ENCODE peak calls at places on chromosomes 13 and 19, in five cellular contexts. J is Panc1, D is suprapubic skin, Y is HepG2, E is prostate gland. F is an unnamed sample.

GRCh38 chr19:18875726-18876125 is 20.2 kb downstream of the CERS1 start:
- DNase-seq in J (no peak), D (no peak), Y (no peak), E (no peak), F (no peak)

GRCh38 chr13:30034448-30034795 is 184.0 kb upstream of the UBL3 start:
- DNase-seq in J (no peak), D (no peak), Y (no peak), E (no peak), F (no peak)

GRCh38 chr19:40786060-40787037 is 8.3 kb downstream of the RAB4B start:
- DNase-seq in J (no peak), D (no peak), Y (no peak), E (no peak), F (no peak)

GRCh38 chr19:23070353-23070781 is 46.5 kb upstream of the ZNF730 start:
- DNase-seq in J (no peak), D (no peak), Y (no peak), E (no peak), F (no peak)

GRCh38 chr19:35563207-35563829 is at the start of gene ATP4A:
- DNase-seq in J (no peak), D (no peak), Y (no peak), E (no peak), F (peak)

GRCh38 chr13:50127017-50127725 is 111.9 kb downstream of the KCNRG start:
- DNase-seq in J (no peak), D (peak), Y (no peak), E (no peak), F (peak)

GRCh38 chr13:25415196-25415595 is 43.4 kb downstream of the ATP8A2 start:
- DNase-seq in J (no peak), D (no peak), Y (no peak), E (no peak), F (no peak)

GRCh38 chr19:43674630-43674982 is 4.6 kb upstream of the PLAUR start:
- DNase-seq in J (no peak), D (no peak), Y (no peak), E (no peak), F (no peak)

GRCh38 chr19:46115396-46116109 is 8.9 kb downstream of the IGFL3 start:
- DNase-seq in J (no peak), D (no peak), Y (no peak), E (no peak), F (no peak)

GRCh38 chr13:37068962-37069361 is 9.5 kb upstream of the SUPT20H start:
- DNase-seq in J (no peak), D (no peak), Y (no peak), E (no peak), F (no peak)

GRCh38 chr13:84998681-84999080 is 800.5 kb downstream of the SLITRK6 start:
- DNase-seq in J (no peak), D (no peak), Y (no peak), E (no peak), F (no peak)

GRCh38 chr13:98972627-98973026 is 5.2 kb downstream of the DOCK9 start:
- DNase-seq in J (no peak), D (no peak), Y (no peak), E (no peak), F (no peak)

GRCh38 chr19:16586477-16586871 is 14.3 kb upstream of the SLC35E1 start:
- DNase-seq in J (no peak), D (peak), Y (no peak), E (no peak), F (peak)

GRCh38 chr13:93224545-93224944 is 2.1 kb upstream of the GPC6 start:
- DNase-seq in J (no peak), D (no peak), Y (peak), E (no peak), F (no peak)

GRCh38 chr19:24073807-24074206 is 13.2 kb upstream of the ZNF254 start:
- DNase-seq in J (no peak), D (no peak), Y (no peak), E (no peak), F (no peak)

GRCh38 chr13:101681834-101682233 is 229.4 kb downstream of the ITGBL1 start:
- DNase-seq in J (no peak), D (no peak), Y (no peak), E (no peak), F (no peak)

GRCh38 chr13:67867206-67867605 is 637.1 kb upstream of the PCDH9 start:
- DNase-seq in J (no peak), D (no peak), Y (no peak), E (no peak), F (no peak)

GRCh38 chr13:73429691-73430090 is 370.9 kb downstream of the KLF5 start:
- DNase-seq in J (no peak), D (no peak), Y (no peak), E (peak), F (no peak)

GRCh38 chr19:31160346-31160926 is 188.8 kb downstream of the TSHZ3 start:
- DNase-seq in J (no peak), D (no peak), Y (no peak), E (no peak), F (no peak)

GRCh38 chr13:22703601-22704209 is 477.1 kb upstream of the SGCG start:
- DNase-seq in J (peak), D (no peak), Y (no peak), E (no peak), F (no peak)

GRCh38 chr19:1875646-1876493 is 9.4 kb downstream of the ABHD17A start:
- DNase-seq in J (no peak), D (peak), Y (peak), E (peak), F (peak)
- TF ChIP-seq CTCF in J (no peak), D (no peak), Y (peak), E (peak), F (no peak)

DNA sequence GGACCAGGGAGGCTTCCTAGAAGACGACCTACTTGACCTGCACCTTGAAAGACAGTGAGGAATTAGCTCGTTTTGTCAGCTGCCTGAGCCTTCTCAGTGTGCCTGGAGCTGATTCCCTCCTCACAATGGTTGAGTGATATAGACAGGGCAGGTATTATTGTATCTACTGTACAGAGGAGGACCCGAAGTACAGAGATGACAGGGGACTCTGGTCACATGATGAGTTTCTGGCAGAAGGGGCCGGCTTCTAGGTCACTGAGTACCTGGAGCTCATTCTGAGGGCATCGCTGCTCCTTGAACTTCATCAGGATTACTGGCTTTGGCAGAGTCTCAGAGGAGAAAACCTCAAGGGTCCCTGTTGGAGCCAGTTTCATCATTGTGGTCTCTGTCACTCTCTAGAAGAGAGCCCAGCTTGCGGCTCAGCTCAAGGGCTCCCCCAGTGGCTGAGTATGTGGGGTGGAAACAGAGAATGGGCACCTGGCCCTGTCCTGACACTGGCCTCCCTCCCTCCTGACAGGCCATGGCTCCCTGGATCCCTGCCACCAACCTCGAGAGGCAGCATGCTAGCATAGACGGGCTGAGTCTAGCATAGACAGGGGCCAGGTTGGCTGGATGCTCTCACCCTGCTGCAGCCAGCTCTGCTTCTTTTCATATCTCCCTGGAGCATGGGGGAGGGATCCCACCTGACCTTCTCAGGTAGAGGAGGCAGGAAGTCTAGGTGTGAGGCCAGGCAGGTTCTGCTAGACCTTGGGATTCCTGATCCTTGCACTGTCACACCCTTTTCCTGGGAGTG is 38.7 kb downstream of the NFIX start:
- DNase-seq in J (no peak), D (no peak), Y (peak), E (no peak), F (no peak)
- TF ChIP-seq POLR2AphosphoS5 in J (no peak), D (no peak), Y (no peak), E (no peak), F (no peak)

GRCh38 chr13:110023729-110024645 is 237.6 kb upstream of the IRS2 start:
- DNase-seq in J (no peak), D (no peak), Y (no peak), E (no peak), F (no peak)
- TF ChIP-seq CTCF in J (no peak), D (no peak), Y (no peak), E (no peak), F (no peak)

DNA sequence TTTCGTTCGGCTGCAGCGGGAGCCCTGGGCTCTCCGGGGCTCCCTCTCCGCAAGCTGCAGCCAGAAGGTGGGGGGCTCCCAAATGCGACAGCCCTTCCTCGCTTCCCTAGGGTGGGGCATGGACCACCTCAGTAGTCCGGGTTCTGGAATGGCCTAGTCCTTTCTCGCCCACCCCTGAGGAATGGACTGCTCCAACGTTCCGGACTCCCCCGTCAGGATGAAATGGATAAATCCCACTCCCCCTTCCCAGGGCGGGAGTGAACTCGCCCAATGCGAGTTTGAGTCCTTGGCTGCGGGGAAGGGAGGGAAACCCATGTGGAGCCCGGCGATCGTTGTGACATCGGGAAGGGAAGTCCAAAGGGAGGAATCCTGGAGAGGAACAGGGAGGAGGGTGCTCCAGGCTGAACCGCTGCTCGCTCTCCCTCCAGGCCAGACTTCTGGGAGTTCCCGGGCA is 5.5 kb downstream of the HRC start:
- DNase-seq in J (no peak), D (peak), Y (peak), E (peak), F (no peak)
- TF ChIP-seq POLR2AphosphoS5 in J (no peak), D (peak), Y (no peak), E (no peak), F (peak)

DNA sequence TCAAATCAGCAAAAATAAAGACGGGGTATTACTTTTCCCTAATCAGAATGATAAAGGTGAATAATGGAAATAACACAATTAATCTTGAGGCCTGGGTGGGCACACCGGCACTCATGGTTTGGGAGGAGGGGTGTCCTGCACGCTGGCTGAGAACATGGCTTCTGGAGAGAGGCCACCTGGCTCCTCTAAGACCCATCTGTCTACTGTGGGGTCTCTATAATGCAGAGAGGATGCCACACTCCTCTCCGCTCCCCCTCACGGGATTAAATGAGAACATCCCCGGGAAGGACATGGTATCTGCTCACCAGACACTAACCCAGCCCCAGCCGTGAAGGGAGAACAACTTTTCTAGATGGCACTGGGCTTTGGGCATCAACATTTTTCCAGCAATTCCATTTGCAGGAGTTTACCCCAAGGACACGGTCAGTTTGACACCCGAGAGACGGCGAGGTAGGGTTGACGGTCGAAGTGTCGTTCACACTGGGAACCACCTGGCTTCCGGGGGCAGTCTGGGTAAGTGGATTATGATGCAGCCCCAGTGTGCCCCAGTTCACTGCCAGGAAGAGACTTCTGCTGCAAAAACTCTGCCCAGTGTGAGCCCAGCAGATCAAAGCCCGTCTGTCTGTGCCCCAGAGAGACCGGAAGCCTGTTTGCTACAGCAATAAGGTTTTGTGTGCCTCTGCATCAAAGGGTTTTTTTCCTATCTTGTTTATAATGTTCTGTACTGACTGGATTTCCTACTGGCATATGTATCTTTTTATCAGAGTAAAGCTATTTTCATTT is 56.6 kb downstream of the CEBPG start:
- DNase-seq in J (no peak), D (peak), Y (no peak), E (no peak), F (peak)
- TF ChIP-seq CTCF in J (no peak), D (no peak), Y (no peak), E (no peak), F (no peak)

DNA sequence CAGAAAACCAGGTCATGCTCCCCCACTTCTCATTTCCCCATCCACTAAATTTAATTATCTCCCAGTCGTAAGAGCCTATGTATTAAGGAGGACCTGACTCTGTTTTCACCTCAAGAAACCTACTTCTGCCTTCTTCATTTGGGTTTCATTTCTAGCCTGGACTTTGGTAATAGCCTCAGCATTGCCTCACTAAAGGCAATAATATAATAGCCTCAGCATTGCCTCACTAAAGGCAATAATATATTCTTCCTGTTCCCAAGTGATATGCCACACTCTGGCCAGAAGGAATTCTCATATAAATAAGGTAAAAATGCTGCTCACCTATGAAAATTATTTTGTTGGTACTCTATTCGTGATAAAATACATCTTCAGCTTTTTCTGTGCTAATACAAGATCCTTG is 993.9 kb downstream of the EFNB2 start:
- DNase-seq in J (no peak), D (no peak), Y (no peak), E (no peak), F (no peak)
- TF ChIP-seq POLR2AphosphoS5 in J (no peak), D (no peak), Y (no peak), E (no peak), F (no peak)

DNA sequence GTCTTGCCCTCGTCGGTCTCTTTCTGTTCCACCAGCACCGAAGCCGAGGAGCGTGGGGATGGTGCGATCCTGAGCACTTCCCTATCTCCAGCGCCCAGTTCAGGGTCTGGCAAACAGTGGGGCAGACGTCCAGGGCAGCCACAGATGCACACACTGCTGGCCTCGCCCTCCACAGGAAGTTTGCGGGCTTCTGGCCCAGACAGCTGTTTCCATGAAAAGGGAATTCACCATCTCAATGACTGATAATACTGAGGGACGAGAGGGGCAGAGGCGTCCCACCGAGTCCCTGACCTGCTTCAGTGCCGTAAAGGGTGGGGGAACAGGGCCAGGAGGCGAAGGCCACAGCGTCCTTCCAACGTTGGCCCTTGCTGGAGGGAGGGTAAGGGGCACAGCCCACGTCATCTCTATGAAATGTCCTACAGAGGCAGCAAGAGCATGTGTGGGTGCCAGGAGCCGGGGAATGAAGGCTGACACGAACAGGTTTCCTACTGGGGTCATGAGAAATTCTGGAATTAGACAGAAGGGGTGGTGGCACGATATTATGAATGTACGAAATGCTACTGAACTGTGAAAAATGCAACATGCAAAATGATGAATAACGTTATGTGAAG is 19.5 kb downstream of the SHC2 start:
- DNase-seq in J (no peak), D (no peak), Y (no peak), E (no peak), F (peak)
- TF ChIP-seq CTCF in J (no peak), D (no peak), Y (no peak), E (no peak), F (no peak)

DNA sequence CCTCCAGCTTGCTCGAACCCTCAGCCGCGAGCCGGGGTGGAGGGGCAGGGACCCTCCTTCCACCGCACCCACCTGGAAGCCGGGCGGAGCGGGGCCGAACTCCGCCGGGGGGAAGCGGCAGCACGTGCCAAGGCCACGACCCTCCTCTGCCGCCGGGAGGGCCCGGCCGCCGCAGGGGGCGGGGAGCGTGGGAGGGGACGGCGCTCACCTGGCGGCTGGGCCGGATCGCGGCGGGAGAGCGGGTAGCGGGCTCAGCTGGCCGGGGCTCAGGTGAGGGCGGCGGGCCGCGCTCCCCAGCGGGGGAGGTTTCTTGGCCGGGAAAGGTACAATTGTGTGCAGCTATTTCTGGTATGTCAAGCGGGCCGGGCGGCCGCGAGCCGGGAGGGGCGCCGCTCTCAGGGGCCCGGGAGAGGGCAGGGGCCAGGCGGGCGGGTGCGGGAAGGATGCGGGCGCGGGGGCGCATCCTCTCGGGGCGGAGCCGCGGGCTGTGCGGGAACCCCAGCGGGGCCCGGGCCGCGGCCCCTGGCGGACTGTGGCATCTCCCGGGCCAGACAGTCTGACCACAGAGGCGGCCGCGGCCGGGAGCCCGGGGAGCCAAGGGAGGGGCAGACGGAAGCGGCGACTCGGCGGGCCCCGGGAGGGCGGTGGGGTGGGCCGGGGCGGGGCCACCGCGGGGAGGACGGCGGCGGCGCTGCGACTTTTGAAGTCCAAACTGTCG is at the start of gene LMO7:
- DNase-seq in J (no peak), D (peak), Y (peak), E (peak), F (peak)
- TF ChIP-seq POLR2AphosphoS5 in J (peak), D (no peak), Y (no peak), E (no peak), F (no peak)

GRCh38 chr19:42113641-42114348 is 18.5 kb downstream of the POU2F2 start:
- DNase-seq in J (peak), D (no peak), Y (peak), E (no peak), F (peak)
- TF ChIP-seq CTCF in J (no peak), D (no peak), Y (no peak), E (no peak), F (no peak)

F was measured in spleen.